ENCODE peak calls at places on chromosomes 2 and 18, in six cellular contexts. One of them, this sample, is unnamed.

GRCh38 chr2:241641631-241642030 is 4.1 kb downstream of the ATG4B start:
- DNase-seq in esophagus squamous epithelium: no peak
- DNase-seq in GM13976: no peak
- DNase-seq in Calu3: no peak
- DNase-seq in lung: no peak
- DNase-seq in AG04450: no peak
- DNase-seq in this sample: no peak

GRCh38 chr2:219057709-219058540 is 2.8 kb downstream of the IHH start:
- DNase-seq in esophagus squamous epithelium: no peak
- DNase-seq in GM13976: peak; percentile 94
- DNase-seq in Calu3: peak; percentile 93
- DNase-seq in lung: peak; percentile 74
- DNase-seq in AG04450: no peak
- DNase-seq in this sample: peak; percentile 47

GRCh38 chr2:99925960-99926359 is 216.4 kb downstream of the AFF3 start:
- DNase-seq in esophagus squamous epithelium: no peak
- DNase-seq in GM13976: no peak
- DNase-seq in Calu3: no peak
- DNase-seq in lung: no peak
- DNase-seq in AG04450: no peak
- DNase-seq in this sample: no peak

GRCh38 chr2:24659862-24660261 is 133.3 kb downstream of the PTRHD1 start:
- DNase-seq in esophagus squamous epithelium: no peak
- DNase-seq in GM13976: no peak
- DNase-seq in Calu3: no peak
- DNase-seq in lung: no peak
- DNase-seq in AG04450: no peak
- DNase-seq in this sample: no peak

GRCh38 chr2:32688511-32688910 is 60.7 kb downstream of the TTC27 start:
- DNase-seq in esophagus squamous epithelium: no peak
- DNase-seq in GM13976: no peak
- DNase-seq in Calu3: no peak
- DNase-seq in lung: no peak
- DNase-seq in AG04450: no peak
- DNase-seq in this sample: peak; percentile 35

GRCh38 chr2:165539985-165540384 is 70.5 kb downstream of the CSRNP3 start:
- DNase-seq in esophagus squamous epithelium: no peak
- DNase-seq in GM13976: no peak
- DNase-seq in Calu3: no peak
- DNase-seq in lung: no peak
- DNase-seq in AG04450: no peak
- DNase-seq in this sample: no peak

GRCh38 chr2:240450532-240451107 is 15.2 kb downstream of the GPC1 start:
- DNase-seq in esophagus squamous epithelium: no peak
- DNase-seq in GM13976: no peak
- DNase-seq in Calu3: no peak
- DNase-seq in lung: no peak
- DNase-seq in AG04450: no peak
- DNase-seq in this sample: no peak

GRCh38 chr18:77749189-77749588 is 499.5 kb downstream of the GALR1 start:
- DNase-seq in esophagus squamous epithelium: no peak
- DNase-seq in GM13976: no peak
- DNase-seq in Calu3: no peak
- DNase-seq in lung: no peak
- DNase-seq in AG04450: no peak
- DNase-seq in this sample: no peak

GRCh38 chr2:189549440-189549832 is 31.1 kb downstream of the SLC40A1 start:
- DNase-seq in esophagus squamous epithelium: no peak
- DNase-seq in GM13976: no peak
- DNase-seq in Calu3: no peak
- DNase-seq in lung: no peak
- DNase-seq in AG04450: peak; percentile 16
- DNase-seq in this sample: no peak

GRCh38 chr18:71047882-71048281 is 759.0 kb downstream of the SOCS6 start:
- DNase-seq in esophagus squamous epithelium: no peak
- DNase-seq in GM13976: no peak
- DNase-seq in Calu3: no peak
- DNase-seq in lung: no peak
- DNase-seq in AG04450: no peak
- DNase-seq in this sample: no peak

GRCh38 chr18:46174317-46175039 is 70.3 kb downstream of the HAUS1 start:
- DNase-seq in esophagus squamous epithelium: no peak
- DNase-seq in GM13976: peak; percentile 71
- DNase-seq in Calu3: no peak
- DNase-seq in lung: no peak
- DNase-seq in AG04450: no peak
- DNase-seq in this sample: peak; percentile 28

GRCh38 chr18:801137-801536 is 10.9 kb downstream of the YES1 start:
- DNase-seq in esophagus squamous epithelium: no peak
- DNase-seq in GM13976: no peak
- DNase-seq in Calu3: no peak
- DNase-seq in lung: no peak
- DNase-seq in AG04450: no peak
- DNase-seq in this sample: no peak

GRCh38 chr18:13376298-13376840 is 157.8 kb downstream of the LDLRAD4 start:
- DNase-seq in esophagus squamous epithelium: no peak
- DNase-seq in GM13976: no peak
- DNase-seq in Calu3: no peak
- DNase-seq in lung: no peak
- DNase-seq in AG04450: no peak
- DNase-seq in this sample: no peak

GRCh38 chr2:233409286-233409991 is 55.1 kb downstream of the DGKD start:
- DNase-seq in esophagus squamous epithelium: no peak
- DNase-seq in GM13976: no peak
- DNase-seq in Calu3: peak; percentile 57
- DNase-seq in lung: no peak
- DNase-seq in AG04450: no peak
- DNase-seq in this sample: no peak

GRCh38 chr2:236682651-236683422 is 113.2 kb downstream of the ACKR3 start:
- DNase-seq in esophagus squamous epithelium: no peak
- DNase-seq in GM13976: no peak
- DNase-seq in Calu3: no peak
- DNase-seq in lung: no peak
- DNase-seq in AG04450: no peak
- DNase-seq in this sample: no peak

GRCh38 chr2:143121957-143122356 is 7.3 kb upstream of the ARHGAP15 start:
- DNase-seq in esophagus squamous epithelium: no peak
- DNase-seq in GM13976: no peak
- DNase-seq in Calu3: no peak
- DNase-seq in lung: no peak
- DNase-seq in AG04450: no peak
- DNase-seq in this sample: no peak

GRCh38 chr2:200099271-200099670 is 143.9 kb downstream of the MAIP1 start:
- DNase-seq in esophagus squamous epithelium: no peak
- DNase-seq in GM13976: no peak
- DNase-seq in Calu3: no peak
- DNase-seq in lung: no peak
- DNase-seq in AG04450: no peak
- DNase-seq in this sample: no peak

GRCh38 chr2:134446431-134447091 is 192.7 kb downstream of the MGAT5 start:
- DNase-seq in esophagus squamous epithelium: no peak
- DNase-seq in GM13976: no peak
- DNase-seq in Calu3: no peak
- DNase-seq in lung: no peak
- DNase-seq in AG04450: peak; percentile 6
- DNase-seq in this sample: peak; percentile 48

GRCh38 chr2:46963210-46963609 is 47.6 kb upstream of the MCFD2 start:
- DNase-seq in esophagus squamous epithelium: no peak
- DNase-seq in GM13976: no peak
- DNase-seq in Calu3: no peak
- DNase-seq in lung: no peak
- DNase-seq in AG04450: no peak
- DNase-seq in this sample: no peak

GRCh38 chr18:68837665-68838390 is 39.9 kb downstream of the CCDC102B start:
- DNase-seq in esophagus squamous epithelium: no peak
- DNase-seq in GM13976: no peak
- DNase-seq in Calu3: no peak
- DNase-seq in lung: no peak
- DNase-seq in AG04450: peak; percentile 1
- DNase-seq in this sample: peak; percentile 77

GRCh38 chr2:160394153-160394552 is 99.5 kb downstream of the RBMS1 start:
- DNase-seq in esophagus squamous epithelium: no peak
- DNase-seq in GM13976: peak; percentile 46
- DNase-seq in Calu3: no peak
- DNase-seq in lung: no peak
- DNase-seq in AG04450: no peak
- DNase-seq in this sample: no peak

GRCh38 chr2:69755862-69756467 is 14.0 kb downstream of the ANXA4 start:
- DNase-seq in esophagus squamous epithelium: no peak
- DNase-seq in GM13976: no peak
- DNase-seq in Calu3: peak; percentile 81
- DNase-seq in lung: no peak
- DNase-seq in AG04450: no peak
- DNase-seq in this sample: peak; percentile 78

GRCh38 chr2:219526320-219527075 is 12.2 kb downstream of the ASIC4 start:
- DNase-seq in esophagus squamous epithelium: no peak
- DNase-seq in GM13976: no peak
- DNase-seq in Calu3: no peak
- DNase-seq in lung: no peak
- DNase-seq in AG04450: no peak
- DNase-seq in this sample: no peak

DNA sequence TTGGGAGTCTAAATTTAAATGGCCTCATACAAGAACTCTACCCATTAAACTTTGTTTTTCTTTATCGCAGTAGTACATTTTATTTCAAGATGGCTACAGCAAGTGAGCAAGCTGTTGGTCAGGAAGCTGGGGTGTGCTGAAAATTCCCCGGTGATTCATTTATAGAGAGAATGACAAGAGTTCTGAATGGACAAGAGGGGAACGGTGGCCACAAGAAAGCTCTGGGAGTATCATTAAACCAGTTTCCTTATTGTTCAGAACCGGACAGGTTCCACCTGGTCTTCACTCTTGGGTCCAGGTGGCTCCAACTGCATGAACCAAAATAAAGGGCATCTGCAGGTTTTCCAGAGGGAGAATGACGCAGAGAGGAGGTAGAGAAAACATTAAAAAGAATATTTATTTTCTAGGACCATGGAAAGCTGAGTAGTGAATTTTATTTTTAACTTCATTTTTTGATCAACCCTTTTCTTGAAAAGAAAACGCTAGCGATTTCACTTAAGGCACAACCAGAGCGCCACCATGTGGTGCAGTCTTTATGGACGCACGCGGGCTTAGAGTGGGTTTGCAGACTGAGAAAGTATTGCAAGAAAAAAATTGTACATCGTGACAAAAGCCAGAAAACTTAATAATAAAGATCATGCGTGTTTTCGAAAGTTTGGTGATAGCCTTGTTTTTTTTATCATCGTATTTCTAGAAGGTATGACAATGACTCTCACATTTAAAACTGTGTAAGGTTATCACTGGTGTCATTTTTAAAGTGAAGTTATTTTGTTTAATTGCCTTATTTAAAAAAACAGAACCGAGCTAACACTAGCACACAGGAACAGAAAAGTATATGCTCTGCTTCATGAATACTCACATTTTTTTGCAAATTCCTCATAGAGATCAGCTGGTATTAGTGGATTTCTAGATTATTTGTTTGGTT is 97.9 kb upstream of the NOL4 start:
- DNase-seq in esophagus squamous epithelium: no peak
- DNase-seq in GM13976: peak; percentile 21
- DNase-seq in Calu3: peak; percentile 62
- DNase-seq in lung: peak; percentile 36
- DNase-seq in AG04450: peak; percentile 8
- DNase-seq in this sample: no peak
- TF ChIP-seq CTCF in esophagus squamous epithelium: no peak
- TF ChIP-seq CTCF in GM13976: peak; percentile 71
- TF ChIP-seq CTCF in Calu3: peak; percentile 87
- TF ChIP-seq CTCF in lung: no peak
- TF ChIP-seq CTCF in AG04450: peak; percentile 71
- TF ChIP-seq CTCF in this sample: peak; percentile 51

GRCh38 chr2:126658910-126659613 is 3.1 kb downstream of the GYPC start:
- DNase-seq in esophagus squamous epithelium: peak; percentile 34
- DNase-seq in GM13976: peak; percentile 62
- DNase-seq in Calu3: no peak
- DNase-seq in lung: peak; percentile 69
- DNase-seq in AG04450: peak; percentile 26
- DNase-seq in this sample: peak; percentile 16
- TF ChIP-seq CTCF in esophagus squamous epithelium: no peak
- TF ChIP-seq CTCF in GM13976: no peak
- TF ChIP-seq CTCF in Calu3: no peak
- TF ChIP-seq CTCF in lung: no peak
- TF ChIP-seq CTCF in AG04450: no peak
- TF ChIP-seq CTCF in this sample: no peak

DNA sequence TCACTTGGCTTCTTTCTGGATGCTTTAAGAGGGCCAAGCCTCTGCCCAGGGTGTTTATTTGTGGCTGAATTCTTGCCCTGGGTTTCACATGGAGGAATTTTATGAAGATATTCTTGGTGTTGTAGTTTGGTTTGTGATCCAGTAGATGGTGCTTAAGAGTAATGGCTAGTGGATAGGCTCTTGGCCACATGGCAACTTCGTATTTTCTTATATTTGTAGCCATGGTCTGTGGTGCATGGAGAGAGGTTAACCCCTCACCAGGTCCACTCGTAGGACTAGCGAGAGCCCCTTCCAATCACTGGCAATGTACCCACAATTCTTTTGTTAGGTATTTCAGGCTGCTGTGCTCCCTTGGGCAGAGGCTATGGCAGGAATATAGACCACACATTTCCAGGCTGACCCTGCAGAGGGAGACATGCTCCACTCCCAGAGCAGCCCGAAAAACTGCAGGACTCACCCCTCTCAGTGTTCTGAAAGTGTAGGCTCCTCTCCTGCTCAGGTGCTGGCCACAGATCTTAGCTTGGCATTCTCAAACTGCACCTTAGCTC is 582.1 kb upstream of the SETBP1 start:
- DNase-seq in esophagus squamous epithelium: no peak
- DNase-seq in GM13976: peak; percentile 5
- DNase-seq in Calu3: no peak
- DNase-seq in lung: no peak
- DNase-seq in AG04450: no peak
- DNase-seq in this sample: no peak
- TF ChIP-seq CTCF in esophagus squamous epithelium: peak; percentile 5
- TF ChIP-seq CTCF in GM13976: peak; percentile 5
- TF ChIP-seq CTCF in Calu3: no peak
- TF ChIP-seq CTCF in lung: no peak
- TF ChIP-seq CTCF in AG04450: peak; percentile 41
- TF ChIP-seq CTCF in this sample: peak; percentile 37

DNA sequence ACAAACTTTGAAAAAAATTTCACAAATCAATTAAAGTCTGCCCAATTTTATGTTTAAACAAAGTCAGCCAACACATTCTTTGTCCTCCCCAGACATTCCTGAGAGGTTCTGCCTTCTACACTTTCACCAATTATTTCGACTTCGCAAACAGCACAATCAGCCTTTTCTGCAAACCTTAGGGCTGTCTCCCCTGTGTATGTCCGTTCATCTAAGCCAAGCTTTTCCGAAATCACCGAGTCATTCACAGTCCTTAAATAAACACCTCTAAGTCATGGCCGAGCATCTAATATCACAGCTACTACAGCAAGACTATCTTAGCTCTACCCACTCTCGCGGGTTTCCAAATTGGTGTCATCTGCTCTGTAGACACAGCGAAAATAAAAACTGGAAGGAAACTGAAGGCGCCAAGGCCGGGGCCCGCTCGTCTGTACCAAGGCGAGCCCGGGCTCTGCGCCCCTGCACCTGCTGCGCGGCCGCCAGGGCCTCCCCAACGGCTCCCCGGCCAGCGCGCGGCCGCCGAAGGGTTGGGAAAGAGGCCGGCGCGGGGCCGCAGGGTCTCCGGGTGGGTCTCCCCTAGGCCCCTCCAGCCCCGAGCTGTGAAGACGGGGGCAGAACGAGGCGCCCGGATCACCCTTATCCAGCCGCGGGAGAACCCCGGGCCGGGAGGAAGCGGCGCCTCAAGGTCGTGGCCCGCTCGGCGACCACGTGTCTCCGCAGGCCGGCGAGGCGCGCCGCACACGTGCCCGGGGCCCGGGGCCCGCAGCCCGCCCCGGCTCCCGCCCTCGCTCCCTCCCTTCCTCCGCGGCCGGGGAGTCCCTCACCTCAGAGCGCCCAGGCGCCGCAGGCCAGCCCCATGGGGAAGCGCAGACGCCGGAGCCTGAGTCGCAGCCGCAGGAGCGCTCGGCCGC is 573 bp downstream of the ODC1 start:
- DNase-seq in esophagus squamous epithelium: no peak
- DNase-seq in GM13976: peak; percentile 81
- DNase-seq in Calu3: no peak
- DNase-seq in lung: no peak
- DNase-seq in AG04450: no peak
- DNase-seq in this sample: peak; percentile 25
- TF ChIP-seq CTCF in esophagus squamous epithelium: peak; percentile 22
- TF ChIP-seq CTCF in GM13976: no peak
- TF ChIP-seq CTCF in Calu3: no peak
- TF ChIP-seq CTCF in lung: no peak
- TF ChIP-seq CTCF in AG04450: peak; percentile 5
- TF ChIP-seq CTCF in this sample: no peak

This sample was measured in HFFc6.